ENCODE peak calls at places on chromosomes 2 and 18, in seven cellular contexts. C is NCI-H524, W is occipital lobe, G is Caki2, Y is NCI-H1105 treated with DMSO at 0.1 percent for 48 hours, V is 8988T, A is hypothalamus. S is an unnamed sample.
A peak's percentile ranks its signal among the peaks of the same experiment; 100 is the strongest.

GRCh38 chr2:204715332-204715731 is 170.1 kb downstream of the PARD3B start:
- DNase-seq in C (no peak), W (no peak), G (no peak), Y (no peak), V (no peak), A (no peak), S (no peak)

GRCh38 chr18:79786781-79787526 is 10.8 kb upstream of the KCNG2 start:
- DNase-seq in C (no peak), W (no peak), G (no peak), Y (no peak), V (no peak), A (no peak), S (no peak)

GRCh38 chr2:237698338-237698694 is 70.9 kb downstream of the LRRFIP1 start:
- DNase-seq in C (no peak), W (no peak), G (no peak), Y (no peak), V (no peak), A (no peak), S (no peak)

GRCh38 chr18:33821503-33821902 is 243.5 kb downstream of the ASXL3 start:
- DNase-seq in C (no peak), W (no peak), G (no peak), Y (no peak), V (no peak), A (no peak), S (no peak)

GRCh38 chr2:215420471-215420935 is 15.4 kb downstream of the FN1 start:
- DNase-seq in C (no peak), W (no peak), G (no peak), Y (no peak), V (no peak), A (no peak), S (no peak)

GRCh38 chr2:33453905-33454479 is 22.5 kb upstream of the RASGRP3 start:
- DNase-seq in C (no peak), W (no peak), G (no peak), Y (no peak), V (no peak), A (no peak), S (no peak)

GRCh38 chr2:95315801-95316411 is 18.8 kb downstream of the KCNIP3 start:
- DNase-seq in C (no peak), W (no peak), G (peak; percentile 81), Y (no peak), V (no peak), A (no peak), S (no peak)

GRCh38 chr2:168490015-168490874 is 34.2 kb downstream of the CERS6 start:
- DNase-seq in C (no peak), W (no peak), G (no peak), Y (no peak), V (no peak), A (no peak), S (no peak)

GRCh38 chr2:204024503-204024902 is 87.9 kb downstream of the ICOS start:
- DNase-seq in C (peak; percentile 32), W (no peak), G (peak; percentile 1), Y (peak; percentile 45), V (no peak), A (no peak), S (no peak)

GRCh38 chr2:215793747-215794595 is 219.4 kb downstream of the MREG start:
- DNase-seq in C (no peak), W (no peak), G (peak; percentile 69), Y (no peak), V (no peak), A (no peak), S (peak; percentile 25)